ENCODE peak calls at places on chromosomes 7 and 10, in five cellular contexts. X is lower lobe of right lung, Q is NCI-H2081, R is SIG-M5, A is fibroblast of pulmonary artery. B is an unnamed sample.

GRCh38 chr10:103493911-103494877 is 689 bp downstream of the NEURL1 start:
- DNase-seq in X (no peak), Q (no peak), R (no peak), A (no peak), B (no peak)

GRCh38 chr7:116341222-116341907 is 131.0 kb downstream of the TES start:
- DNase-seq in X (no peak), Q (no peak), R (no peak), A (peak), B (no peak)

GRCh38 chr7:151448261-151449252 is 8.6 kb upstream of the CRYGN start:
- DNase-seq in X (peak), Q (peak), R (no peak), A (peak), B (peak)

GRCh38 chr7:98250789-98251188 is 1.2 kb downstream of the TECPR1 start:
- DNase-seq in X (no peak), Q (peak), R (no peak), A (no peak), B (no peak)

GRCh38 chr7:49791089-49791741 is 17.8 kb downstream of the VWC2 start:
- DNase-seq in X (no peak), Q (no peak), R (no peak), A (no peak), B (no peak)

GRCh38 chr7:151890355-151891004 is 13.6 kb upstream of the PRKAG2 start:
- DNase-seq in X (peak), Q (no peak), R (no peak), A (no peak), B (no peak)

GRCh38 chr7:47968852-47969774 is 10.3 kb downstream of the HUS1 start:
- DNase-seq in X (peak), Q (peak), R (no peak), A (peak), B (no peak)

GRCh38 chr7:74183653-74184450 is 9.7 kb downstream of the EIF4H start:
- DNase-seq in X (no peak), Q (no peak), R (no peak), A (no peak), B (no peak)

GRCh38 chr10:129929343-129930297 is 34.5 kb downstream of the EBF3 start:
- DNase-seq in X (no peak), Q (no peak), R (no peak), A (no peak), B (no peak)

GRCh38 chr10:4596951-4597350 is 229.1 kb upstream of the AKR1E2 start:
- DNase-seq in X (no peak), Q (no peak), R (no peak), A (peak), B (no peak)

GRCh38 chr10:47165711-47166404 is 134.1 kb upstream of the GDF10 start:
- DNase-seq in X (peak), Q (no peak), R (peak), A (peak), B (no peak)